ENCODE peak calls at places on chromosomes 12 and 14, in six cellular contexts. M, Q, B, Y, R and Z are unnamed samples.

GRCh38 chr12:1830401-1830845 is 10.1 kb downstream of the LRTM2 start:
- DNase-seq in R (no peak), M (no peak), B (no peak), Q (no peak), Y (no peak), Z (no peak)

GRCh38 chr14:62056789-62057188 is 294.6 kb downstream of the SNAPC1 start:
- DNase-seq in Q (no peak), R (no peak), Y (no peak), B (no peak), M (no peak), Z (no peak)

GRCh38 chr12:42669471-42669997 is 80.0 kb upstream of the PRICKLE1 start:
- DNase-seq in Q (no peak), M (no peak), R (no peak), Y (no peak), B (no peak), Z (no peak)

GRCh38 chr12:106090586-106091411 is 48.0 kb downstream of the NUAK1 start:
- DNase-seq in Y (no peak), Q (no peak), M (peak), R (no peak), B (no peak), Z (no peak)

GRCh38 chr12:110183386-110183785 is 59.2 kb downstream of the IFT81 start:
- DNase-seq in Y (no peak), M (no peak), B (no peak), R (no peak), Q (no peak), Z (no peak)

GRCh38 chr12:127399451-127399850 is 867.5 kb upstream of the TMEM132C start:
- DNase-seq in Q (no peak), R (no peak), Y (no peak), B (no peak), M (no peak), Z (no peak)

GRCh38 chr12:54988402-54989054 is 4.0 kb upstream of the TESPA1 start:
- DNase-seq in R (no peak), M (peak), Q (peak), Y (peak), B (no peak), Z (peak)

GRCh38 chr12:8031872-8032241 is 659 bp upstream of the FOXJ2 start:
- DNase-seq in Y (no peak), R (no peak), Q (no peak), B (no peak), M (no peak), Z (no peak)

GRCh38 chr12:42498549-42499247 is 90.8 kb downstream of the PRICKLE1 start:
- DNase-seq in M (no peak), B (no peak), R (no peak), Q (no peak), Y (no peak), Z (no peak)

GRCh38 chr12:120749256-120749655 is 23.6 kb downstream of the ACADS start:
- DNase-seq in Y (no peak), Q (no peak), M (no peak), B (no peak), R (no peak), Z (no peak)

GRCh38 chr12:120748242-120748641 is 22.6 kb downstream of the ACADS start:
- DNase-seq in B (no peak), Q (no peak), M (no peak), Y (no peak), R (no peak), Z (no peak)

GRCh38 chr12:120754792-120755191 is 29.2 kb downstream of the ACADS start:
- DNase-seq in M (no peak), B (no peak), Y (no peak), Q (no peak), R (peak), Z (no peak)

GRCh38 chr12:120751389-120751788 is 25.8 kb downstream of the ACADS start:
- DNase-seq in R (no peak), Y (no peak), Q (no peak), B (no peak), M (no peak), Z (no peak)

DNA sequence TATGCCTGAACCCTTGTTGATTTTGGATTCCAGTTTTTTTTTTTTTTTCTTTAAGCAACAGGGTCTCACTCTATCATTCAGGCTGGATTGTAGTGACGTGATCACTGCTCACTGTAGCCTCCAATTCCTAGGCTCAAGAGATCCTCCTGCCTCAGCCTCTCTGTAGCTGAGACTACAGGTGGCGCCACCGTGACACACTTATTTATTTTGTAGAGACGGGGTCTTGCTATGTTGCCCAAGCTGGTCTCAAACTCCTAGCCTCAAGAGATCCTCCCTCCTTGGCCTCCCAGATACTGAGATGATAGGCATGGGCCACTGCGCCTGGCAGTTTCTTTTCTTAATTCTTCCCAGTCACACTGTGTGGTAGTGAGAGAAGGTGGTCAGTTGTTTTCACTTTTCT is 25.2 kb downstream of the ACADS start:
- DNase-seq in M (no peak), Y (no peak), R (no peak), B (no peak), Q (no peak), Z (no peak)
- TF ChIP-seq CTCF in M (no peak), Y (no peak), R (no peak), B (no peak), Q (no peak), Z (no peak)

DNA sequence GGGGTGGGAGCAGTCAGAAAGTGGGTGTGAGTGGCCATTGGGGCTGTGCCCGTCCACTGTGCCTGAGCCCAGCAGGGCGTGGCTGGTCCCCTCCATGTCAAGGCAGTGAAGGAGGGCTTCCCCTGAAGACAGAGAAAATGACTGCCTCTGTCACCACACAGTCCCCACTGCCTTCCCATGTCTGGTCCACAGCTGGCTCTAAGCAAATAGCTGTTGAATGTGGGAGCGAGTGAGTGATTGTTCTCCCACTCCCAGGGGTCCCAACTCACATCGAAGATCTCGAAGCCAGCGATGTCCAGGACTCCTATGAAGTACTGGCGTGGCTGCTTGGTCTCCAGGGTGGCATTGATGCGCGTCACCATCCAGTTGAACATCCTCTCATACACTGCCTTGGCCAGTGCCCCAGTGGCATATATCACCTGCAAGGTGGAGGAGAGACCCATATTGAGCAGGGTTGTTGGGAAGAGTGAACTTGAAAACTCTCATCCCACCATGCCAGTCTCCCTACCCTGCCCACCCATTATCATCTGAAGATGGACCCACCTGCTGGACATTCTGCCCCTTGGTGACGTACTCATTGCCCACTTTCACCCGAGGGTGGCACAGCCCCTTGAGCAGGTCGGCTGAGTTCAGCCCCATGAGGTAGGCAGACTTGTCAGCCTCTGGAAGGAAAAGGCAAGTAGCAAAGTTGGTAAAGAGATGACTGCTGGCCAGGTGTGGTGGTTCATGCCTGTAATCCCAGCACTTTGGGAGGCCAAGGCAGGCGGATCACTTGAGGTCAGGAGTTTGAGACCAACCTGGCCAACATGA is 6.6 kb downstream of the MYH7 start:
- DNase-seq in B (no peak), R (no peak), Y (no peak), M (no peak), Q (no peak), Z (no peak)
- TF ChIP-seq POLR2A in B (no peak), R (no peak), Y (no peak), M (no peak), Q (no peak), Z (no peak)

GRCh38 chr14:54291491-54292191 is 105.2 kb upstream of the CDKN3 start:
- DNase-seq in Y (no peak), M (no peak), Q (no peak), B (no peak), R (no peak), Z (no peak)

GRCh38 chr14:54299393-54300363 is 97.1 kb upstream of the CDKN3 start:
- DNase-seq in R (no peak), M (no peak), Q (no peak), Y (no peak), B (no peak), Z (no peak)

GRCh38 chr14:54294802-54295201 is 102.0 kb upstream of the CDKN3 start:
- DNase-seq in R (no peak), Y (no peak), B (no peak), Q (no peak), M (no peak), Z (no peak)
- TF ChIP-seq CTCF in R (no peak), Y (no peak), B (no peak), Q (no peak), M (no peak), Z (no peak)

DNA sequence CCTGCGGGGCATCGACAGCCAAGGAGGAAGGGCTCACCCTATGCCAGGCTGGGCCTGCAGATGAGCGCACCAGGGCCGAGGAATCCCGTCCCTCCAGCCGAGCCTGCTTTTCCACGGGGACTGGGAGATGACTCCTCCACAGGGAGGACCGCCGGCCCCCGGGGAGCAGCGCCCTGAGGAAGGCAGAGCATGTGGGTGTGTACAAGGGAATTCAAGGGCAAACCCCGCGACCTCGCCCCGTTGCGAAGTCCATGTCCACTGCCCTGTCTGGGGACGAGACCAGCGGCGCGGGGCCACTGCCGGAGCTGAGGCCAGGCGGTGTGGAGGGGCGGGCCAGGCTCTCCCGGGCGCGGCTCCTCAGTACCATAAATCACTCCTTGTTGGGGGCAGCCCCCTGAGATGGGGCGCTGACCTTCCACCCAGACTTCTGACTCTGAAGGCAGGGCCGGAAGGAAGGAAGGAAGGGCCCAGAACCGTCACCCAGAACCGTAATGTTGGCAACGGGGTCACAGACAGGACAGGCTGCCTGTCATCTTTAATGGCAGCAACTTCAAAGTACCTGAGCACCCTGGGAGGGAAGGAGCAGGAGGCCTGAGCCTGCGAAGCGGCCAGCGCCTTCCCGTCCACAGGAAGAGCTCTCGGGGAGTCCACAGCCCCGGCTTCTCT is 52.6 kb downstream of the RNF34 start:
- DNase-seq in Y (no peak), R (peak), Q (peak), M (peak), B (no peak), Z (no peak)
- TF ChIP-seq POLR2A in Y (no peak), R (no peak), Q (no peak), M (no peak), B (no peak), Z (no peak)

GRCh38 chr12:123085730-123086487 is 65.0 kb downstream of the PITPNM2 start:
- DNase-seq in R (no peak), Q (no peak), Y (no peak), M (no peak), B (no peak), Z (peak)
- TF ChIP-seq CTCF in R (no peak), Q (no peak), Y (no peak), M (no peak), B (no peak), Z (no peak)

DNA sequence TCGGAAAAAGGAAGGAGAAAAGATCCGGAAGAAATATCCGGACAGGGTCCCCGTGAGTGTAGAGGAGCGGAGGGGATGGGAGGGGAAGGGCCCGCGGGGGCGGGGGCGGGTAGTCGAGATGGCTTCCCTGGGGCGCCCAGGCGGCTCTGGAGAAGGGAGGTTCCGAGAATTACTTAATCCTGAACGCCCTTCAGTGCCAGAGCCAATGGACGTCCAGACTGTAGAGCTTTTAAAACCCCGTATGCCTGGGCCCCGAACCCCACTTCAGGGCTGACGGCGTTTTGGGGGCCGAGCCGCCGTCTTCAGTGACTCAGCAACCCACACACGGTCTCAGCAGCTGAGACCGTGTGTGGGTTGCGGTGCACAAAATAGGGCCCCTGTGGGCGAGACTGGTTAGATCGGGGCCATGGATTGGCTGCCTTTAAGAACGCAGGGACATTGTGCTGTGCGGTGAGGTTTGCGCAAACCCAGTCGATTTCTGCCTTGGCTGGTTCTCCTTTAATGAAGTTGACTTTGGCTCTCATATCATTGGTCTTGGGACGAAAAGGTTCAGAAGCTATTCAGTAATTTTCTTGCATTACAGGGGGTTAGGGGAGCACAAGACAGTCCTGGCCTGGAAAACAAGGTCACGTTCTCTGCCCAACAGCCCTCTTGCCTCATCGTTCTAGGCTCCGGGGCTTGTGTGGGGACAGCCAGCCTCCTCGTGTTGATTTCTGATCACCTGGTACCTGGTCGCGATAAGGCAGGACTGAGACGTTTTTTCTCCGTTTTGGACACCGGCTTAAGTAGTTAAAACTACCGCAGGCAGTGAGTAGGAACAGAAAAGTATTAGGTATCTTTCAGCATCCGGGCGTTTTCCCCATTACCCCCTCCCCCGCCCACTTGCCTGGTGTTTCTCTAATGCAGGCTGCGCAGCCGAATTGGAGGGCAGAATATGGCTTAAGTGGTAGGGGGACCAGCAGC is 772 bp downstream of the GABARAPL1 start:
- DNase-seq in Y (peak), Q (peak), M (peak), B (no peak), R (peak), Z (peak)
- TF ChIP-seq POLR2A in Y (peak), Q (peak), M (peak), B (peak), R (no peak), Z (peak)

GRCh38 chr12:107468182-107468581 is 217.4 kb upstream of the PWP1 start:
- DNase-seq in B (no peak), M (no peak), Y (no peak), Q (no peak), R (no peak), Z (peak)

GRCh38 chr12:107472308-107472707 is 213.3 kb upstream of the PWP1 start:
- DNase-seq in Q (no peak), R (no peak), Y (no peak), M (no peak), B (no peak), Z (no peak)

GRCh38 chr12:107464644-107465043 is 221.0 kb upstream of the PWP1 start:
- DNase-seq in B (no peak), M (no peak), Y (no peak), R (no peak), Q (no peak), Z (no peak)

GRCh38 chr12:107468976-107469375 is 216.6 kb upstream of the PWP1 start:
- DNase-seq in Y (no peak), R (no peak), B (no peak), M (no peak), Q (no peak), Z (no peak)

GRCh38 chr12:107467716-107468115 is 217.9 kb upstream of the PWP1 start:
- DNase-seq in R (no peak), B (no peak), Y (no peak), Q (no peak), M (no peak), Z (no peak)
- TF ChIP-seq CTCF in R (no peak), B (peak), Y (no peak), Q (no peak), M (no peak), Z (no peak)